ENCODE peak calls at places on chromosomes 2 and 18, in nine cellular contexts. F is HEK293T; C is spleen; Y is NCI-H345; B is naive B cell; N is Daoy; S is tibial artery; O is activated T-helper 9 cell treated with anti-CD3 and anti-CD28 coated beads, Interleukin-2, amount 50 U/mL, for 16 hours; U is fibroblast of lung. K is an unnamed sample.

GRCh38 chr2:237128026-237128703 is 42.5 kb downstream of the COPS8 start:
- DNase-seq in F (peak), C (no peak), Y (no peak), B (no peak), N (peak), S (peak), O (no peak), U (peak), K (peak)

GRCh38 chr2:8389373-8390108 is 292.3 kb upstream of the ID2 start:
- DNase-seq in F (no peak), C (no peak), Y (no peak), B (no peak), N (no peak), S (no peak), O (no peak), U (peak), K (no peak)

GRCh38 chr2:128450211-128451015 is 131.7 kb upstream of the HS6ST1 start:
- DNase-seq in F (no peak), C (no peak), Y (no peak), B (no peak), N (no peak), S (peak), O (no peak), U (no peak), K (peak)

GRCh38 chr2:209426432-209426831 is 2.6 kb downstream of the MAP2 start:
- DNase-seq in F (no peak), C (no peak), Y (peak), B (no peak), N (no peak), S (no peak), O (no peak), U (peak), K (no peak)

GRCh38 chr2:46569061-46569560 is 89.7 kb downstream of the TMEM247 start:
- DNase-seq in F (no peak), C (no peak), Y (no peak), B (peak), N (no peak), S (no peak), O (no peak), U (peak), K (no peak)

GRCh38 chr2:179536185-179536584 is 271.6 kb upstream of the SESTD1 start:
- DNase-seq in F (no peak), C (no peak), Y (no peak), B (no peak), N (no peak), S (no peak), O (no peak), U (peak), K (no peak)

GRCh38 chr2:174342600-174343342 is 8.0 kb downstream of the SP9 start:
- DNase-seq in F (no peak), C (peak), Y (peak), B (no peak), N (no peak), S (no peak), O (no peak), U (no peak), K (no peak)

GRCh38 chr2:44291281-44292248 is 16.3 kb downstream of the SLC3A1 start:
- DNase-seq in F (peak), C (no peak), Y (peak), B (no peak), N (peak), S (peak), O (no peak), U (peak), K (no peak)

GRCh38 chr2:233976690-233977294 is 59.6 kb downstream of the TRPM8 start:
- DNase-seq in F (peak), C (no peak), Y (peak), B (peak), N (peak), S (no peak), O (no peak), U (peak), K (no peak)

GRCh38 chr2:122528061-122528460 is 772.6 kb downstream of the TSN start:
- DNase-seq in F (no peak), C (no peak), Y (no peak), B (no peak), N (peak), S (no peak), O (no peak), U (no peak), K (no peak)

GRCh38 chr2:96151595-96152300 is 6.5 kb upstream of the DUSP2 start:
- DNase-seq in F (no peak), C (peak), Y (no peak), B (no peak), N (no peak), S (no peak), O (no peak), U (no peak), K (no peak)

GRCh38 chr2:199382091-199382490 is 75.6 kb downstream of the SATB2 start:
- DNase-seq in F (no peak), C (no peak), Y (no peak), B (no peak), N (no peak), S (no peak), O (no peak), U (no peak), K (no peak)

GRCh38 chr18:44507729-44508325 is 172.9 kb upstream of the SETBP1 start:
- DNase-seq in F (no peak), C (peak), Y (no peak), B (peak), N (no peak), S (peak), O (no peak), U (no peak), K (no peak)

GRCh38 chr18:887716-888115 is 17.0 kb upstream of the ADCYAP1 start:
- DNase-seq in F (no peak), C (no peak), Y (no peak), B (no peak), N (no peak), S (no peak), O (no peak), U (no peak), K (no peak)

GRCh38 chr2:165952600-165953210 is 871 bp downstream of the TTC21B start:
- DNase-seq in F (no peak), C (no peak), Y (no peak), B (no peak), N (no peak), S (no peak), O (no peak), U (peak), K (no peak)

GRCh38 chr2:186540971-186541370 is 48.9 kb upstream of the ITGAV start:
- DNase-seq in F (no peak), C (no peak), Y (no peak), B (no peak), N (no peak), S (no peak), O (no peak), U (peak), K (no peak)

GRCh38 chr2:10517351-10518043 is 69.4 kb upstream of the ODC1 start:
- DNase-seq in F (no peak), C (peak), Y (no peak), B (no peak), N (peak), S (peak), O (no peak), U (no peak), K (no peak)

GRCh38 chr2:69210386-69210785 is 176.6 kb downstream of the GFPT1 start:
- DNase-seq in F (no peak), C (no peak), Y (no peak), B (no peak), N (no peak), S (no peak), O (no peak), U (no peak), K (no peak)

K was measured in suprapubic skin.